ENCODE peak calls at places on chromosomes 16 and 17, in four cellular contexts. B is astrocyte of the spinal cord, S is brain microvascular endothelial cell, A is DND-41. C is an unnamed sample.

GRCh38 chr16:86626966-86627365 is 48.6 kb downstream of the FOXL1 start:
- DNase-seq in S (peak), A (no peak), B (peak), C (no peak)

GRCh38 chr17:56173958-56174357 is 20.7 kb downstream of the ANKFN1 start:
- DNase-seq in S (no peak), B (no peak), A (peak), C (no peak)

GRCh38 chr16:87000007-87000406 is 317.2 kb downstream of the C16orf95 start:
- DNase-seq in S (no peak), B (no peak), A (no peak), C (no peak)

GRCh38 chr17:62819511-62820221 is 11.6 kb upstream of the MARCHF10 start:
- DNase-seq in S (peak), B (peak), A (no peak), C (peak)

GRCh38 chr17:3796822-3797170 is 4.2 kb downstream of the ITGAE start:
- DNase-seq in S (no peak), A (peak), B (no peak), C (no peak)

GRCh38 chr17:30997842-30998241 is 27.0 kb downstream of the RNF135 start:
- DNase-seq in B (no peak), A (no peak), S (no peak), C (no peak)

GRCh38 chr17:31842416-31843381 is 16.3 kb downstream of the COPRS start:
- DNase-seq in B (peak), A (peak), S (peak), C (peak)

GRCh38 chr16:3235856-3236669 is 1.1 kb upstream of the ZNF200 start:
- DNase-seq in S (no peak), B (no peak), A (no peak), C (no peak)

GRCh38 chr16:3458852-3459361 is 15.4 kb downstream of the NAA60 start:
- DNase-seq in A (no peak), B (peak), S (no peak), C (no peak)

GRCh38 chr16:54647731-54648221 is 282.9 kb upstream of the IRX5 start:
- DNase-seq in A (no peak), S (no peak), B (no peak), C (peak)

GRCh38 chr16:67779256-67780014 is 26.9 kb downstream of the RANBP10 start:
- DNase-seq in S (no peak), B (no peak), A (no peak), C (no peak)

GRCh38 chr17:18172528-18173278 is 10.9 kb upstream of the ALKBH5 start:
- DNase-seq in B (no peak), A (no peak), S (no peak), C (no peak)

GRCh38 chr17:42677921-42678781 is 1.4 kb upstream of the PLEKHH3 start:
- DNase-seq in B (peak), A (peak), S (peak), C (peak)

DNA sequence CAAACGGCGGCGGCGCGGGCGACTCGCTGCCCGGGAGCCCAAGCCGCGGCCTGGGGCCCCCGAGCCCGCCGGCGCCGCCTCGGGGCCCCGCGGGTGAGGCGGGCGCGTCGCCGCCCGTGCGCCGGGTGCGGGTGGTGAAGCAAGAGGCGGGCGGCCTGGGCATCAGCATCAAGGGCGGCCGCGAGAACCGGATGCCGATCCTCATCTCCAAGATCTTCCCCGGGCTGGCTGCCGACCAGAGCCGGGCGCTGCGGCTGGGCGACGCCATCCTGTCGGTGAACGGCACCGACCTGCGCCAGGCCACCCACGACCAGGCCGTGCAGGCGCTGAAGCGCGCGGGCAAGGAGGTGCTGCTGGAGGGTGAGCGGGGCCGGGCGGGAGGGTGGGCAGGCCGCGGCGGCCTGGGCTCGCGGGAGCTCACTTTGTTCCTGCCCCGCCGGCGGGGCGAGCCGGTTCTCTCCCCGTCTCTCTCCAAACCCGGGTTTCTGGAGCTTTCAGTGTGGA is 475 bp downstream of the SNTB2 start:
- DNase-seq in A (peak), B (no peak), S (no peak), C (peak)
- H3K4me3 ChIP-seq in A (peak), B (peak), S (peak), C (peak)

GRCh38 chr17:160336-160735 is 21.1 kb downstream of the DOC2B start:
- DNase-seq in S (no peak), A (no peak), B (no peak), C (no peak)

GRCh38 chr17:159609-160008 is 21.8 kb downstream of the DOC2B start:
- DNase-seq in B (no peak), S (no peak), A (no peak), C (no peak)

GRCh38 chr17:162689-163088 is 18.8 kb downstream of the DOC2B start:
- DNase-seq in B (no peak), S (no peak), A (no peak), C (no peak)

GRCh38 chr17:163514-164103 is 17.8 kb downstream of the DOC2B start:
- DNase-seq in S (no peak), B (no peak), A (no peak), C (no peak)

DNA sequence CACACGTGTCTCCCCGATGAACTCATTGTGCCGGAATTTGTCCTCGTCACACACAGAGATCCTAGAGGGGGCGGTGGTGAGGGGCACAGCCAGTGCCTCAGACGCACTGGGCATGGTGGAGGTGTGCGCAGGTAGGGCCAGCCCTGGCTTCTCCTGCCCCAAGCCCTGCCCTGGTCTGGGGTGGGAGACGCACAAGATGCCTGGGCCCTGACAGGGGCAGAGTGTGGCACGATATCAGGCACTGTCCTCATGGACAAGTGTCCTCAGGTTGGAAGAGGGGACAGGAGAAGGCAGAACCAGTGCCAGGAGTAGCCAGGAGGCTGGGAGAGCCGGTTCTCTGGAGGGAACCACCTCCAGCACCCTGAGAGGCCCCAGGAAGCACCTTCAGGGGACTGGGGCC is 20.0 kb downstream of the DOC2B start:
- DNase-seq in B (no peak), A (no peak), S (no peak), C (no peak)
- H3K4me3 ChIP-seq in B (no peak), A (no peak), S (no peak), C (no peak)

GRCh38 chr17:49992933-49993422 is 2.0 kb downstream of the DLX3 start:
- DNase-seq in S (no peak), B (no peak), A (no peak), C (no peak)
- H3K4me3 ChIP-seq in S (no peak), B (no peak), A (no peak), C (no peak)

GRCh38 chr17:79435962-79436361 is 174.9 kb downstream of the RBFOX3 start:
- DNase-seq in B (no peak), A (no peak), S (no peak), C (no peak)
- H3K4me3 ChIP-seq in B (no peak), A (no peak), S (no peak), C (no peak)

GRCh38 chr17:40101367-40102210 is 1.2 kb upstream of the NR1D1 start:
- DNase-seq in A (no peak), S (no peak), B (no peak), C (no peak)
- H3K4me3 ChIP-seq in A (peak), S (no peak), B (no peak), C (peak)

C was measured in fibroblast of pulmonary artery.